ENCODE peak calls at places on chromosome 5, in four cellular contexts. P, V, Y and D are unnamed samples.

GRCh38 chr5:149048806-149049205 is 14.1 kb downstream of the SH3TC2 start:
- DNase-seq in V (no peak), P (no peak), Y (no peak), D (no peak)

GRCh38 chr5:181060231-181060590 is 20.1 kb downstream of the BTNL9 start:
- DNase-seq in P (no peak), Y (no peak), V (no peak), D (no peak)

GRCh38 chr5:132420706-132421272 is 51.3 kb downstream of the SLC22A5 start:
- DNase-seq in Y (no peak), P (no peak), V (no peak), D (no peak)

GRCh38 chr5:124420952-124421351 is 325.5 kb downstream of the ZNF608 start:
- DNase-seq in Y (no peak), P (no peak), V (no peak), D (no peak)

GRCh38 chr5:126339215-126339805 is 83.9 kb upstream of the GRAMD2B start:
- DNase-seq in Y (peak; percentile 53), V (peak; percentile 70), P (no peak), D (peak; percentile 85)

GRCh38 chr5:150562832-150563231 is 54.9 kb downstream of the NDST1 start:
- DNase-seq in Y (no peak), V (peak; percentile 14), P (no peak), D (peak; percentile 52)

GRCh38 chr5:132464155-132464939 is 26.2 kb downstream of the IRF1 start:
- DNase-seq in V (no peak), Y (no peak), P (no peak), D (no peak)

GRCh38 chr5:84274585-84275468 is 109.9 kb downstream of the EDIL3 start:
- DNase-seq in P (no peak), V (no peak), Y (no peak), D (peak; percentile 42)

GRCh38 chr5:35319231-35320002 is 89.1 kb upstream of the PRLR start:
- DNase-seq in P (peak; percentile 48), V (peak; percentile 41), Y (no peak), D (peak; percentile 46)

DNA sequence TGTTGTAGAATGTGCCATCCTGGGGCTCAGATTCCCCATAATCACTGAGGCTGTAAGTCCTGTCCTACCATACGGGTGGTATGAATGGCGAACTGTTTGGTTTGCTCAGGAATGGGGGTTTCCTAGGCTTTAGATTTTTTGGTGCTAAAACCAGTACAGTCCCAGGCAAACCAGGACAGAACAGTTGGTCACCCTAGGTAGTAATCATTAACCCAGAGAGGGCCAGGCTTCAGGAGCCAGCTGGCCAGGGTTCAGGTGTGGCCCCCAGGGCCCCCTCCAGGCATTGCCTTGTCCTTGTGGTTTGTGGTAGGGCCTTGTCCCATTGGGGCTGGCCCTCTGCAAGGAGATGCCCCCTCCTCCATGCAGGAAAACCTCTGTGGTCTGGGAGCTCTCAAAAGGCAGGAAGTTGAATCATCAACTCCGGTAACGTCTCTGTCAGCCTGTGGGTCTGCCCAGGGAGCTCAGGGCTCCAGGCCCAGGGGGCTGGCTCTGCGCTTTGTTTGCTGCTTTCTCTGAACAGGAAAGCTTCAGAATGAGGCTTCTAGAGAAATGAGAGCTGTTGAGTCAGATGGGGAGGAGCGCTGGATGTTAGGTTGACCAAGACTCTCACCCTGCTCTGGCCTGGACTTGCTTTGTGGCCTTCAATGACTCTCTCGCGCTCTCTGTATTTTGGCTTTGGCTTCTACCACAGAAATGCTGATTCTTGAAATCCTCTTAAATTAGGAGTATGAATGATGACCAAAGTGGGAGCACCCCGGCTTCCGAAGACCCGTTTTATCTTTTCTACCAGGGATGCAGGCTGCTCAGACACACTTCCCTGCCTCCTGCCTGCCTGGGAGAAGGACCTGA is 22.2 kb upstream of the JADE2 start:
- DNase-seq in Y (peak; percentile 75), V (peak; percentile 81), P (peak; percentile 87), D (peak; percentile 83)
- H3K4me3 ChIP-seq in Y (no peak overlapping the region), V (no peak overlapping the region), P (no peak overlapping the region), D (no peak overlapping the region)

GRCh38 chr5:141349917-141350619 is at the start of gene PCDHGB1:
- DNase-seq in Y (no peak), V (no peak), P (no peak), D (no peak)
- H3K9me3 ChIP-seq in Y (peaks cover 7% of the 10 kb centered on the region), V (peaks cover 53% of the 10 kb centered on the region), P (peaks cover 3% of the 10 kb centered on the region), D (no peaks in the 10 kb centered on the region)

GRCh38 chr5:22852807-22853670 is at the start of gene CDH12:
- DNase-seq in V (no peak), P (no peak), Y (no peak), D (peak; percentile 26)
- H3K4me3 ChIP-seq in V (no peak within 1 kb of the TSS), P (peak within 1 kb of the TSS; percentile 41), Y (no peak within 1 kb of the TSS), D (peak within 1 kb of the TSS; percentile 31)

DNA sequence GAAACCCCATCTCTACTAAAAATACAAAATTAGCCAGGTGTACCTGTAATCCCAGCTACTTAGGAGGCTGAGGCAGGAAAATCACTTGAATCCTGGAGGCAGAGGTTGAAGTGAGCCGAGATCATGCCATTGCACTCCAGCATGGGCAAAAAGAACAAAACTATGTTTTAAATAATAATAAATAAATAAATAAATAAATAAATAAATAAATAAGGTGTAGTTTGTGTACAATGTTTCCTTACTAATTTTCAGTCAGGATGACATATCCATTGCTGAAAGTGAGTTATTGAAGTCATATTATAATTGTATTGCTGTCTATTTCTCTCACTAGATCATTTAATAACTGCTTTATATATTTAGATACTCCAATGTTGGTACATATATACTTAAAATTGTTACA is 581.5 kb upstream of the DAB2 start:
- DNase-seq in V (no peak), Y (no peak), P (no peak), D (no peak)
- H3K9me3 ChIP-seq in V (peaks cover 3% of the 10 kb centered on the region), Y (no peaks in the 10 kb centered on the region), P (peaks cover 11% of the 10 kb centered on the region), D (no peaks in the 10 kb centered on the region)

GRCh38 chr5:71783891-71784290 is 64.8 kb downstream of the CARTPT start:
- DNase-seq in P (no peak), Y (no peak), V (no peak), D (no peak)

GRCh38 chr5:71786337-71787060 is 67.4 kb downstream of the CARTPT start:
- DNase-seq in V (no peak), Y (no peak), P (no peak), D (no peak)

GRCh38 chr5:71780597-71780996 is 61.5 kb downstream of the CARTPT start:
- DNase-seq in Y (no peak), V (no peak), P (no peak), D (no peak)

GRCh38 chr5:71782393-71782770 is 63.3 kb downstream of the CARTPT start:
- DNase-seq in P (no peak), Y (no peak), V (no peak), D (no peak)

DNA sequence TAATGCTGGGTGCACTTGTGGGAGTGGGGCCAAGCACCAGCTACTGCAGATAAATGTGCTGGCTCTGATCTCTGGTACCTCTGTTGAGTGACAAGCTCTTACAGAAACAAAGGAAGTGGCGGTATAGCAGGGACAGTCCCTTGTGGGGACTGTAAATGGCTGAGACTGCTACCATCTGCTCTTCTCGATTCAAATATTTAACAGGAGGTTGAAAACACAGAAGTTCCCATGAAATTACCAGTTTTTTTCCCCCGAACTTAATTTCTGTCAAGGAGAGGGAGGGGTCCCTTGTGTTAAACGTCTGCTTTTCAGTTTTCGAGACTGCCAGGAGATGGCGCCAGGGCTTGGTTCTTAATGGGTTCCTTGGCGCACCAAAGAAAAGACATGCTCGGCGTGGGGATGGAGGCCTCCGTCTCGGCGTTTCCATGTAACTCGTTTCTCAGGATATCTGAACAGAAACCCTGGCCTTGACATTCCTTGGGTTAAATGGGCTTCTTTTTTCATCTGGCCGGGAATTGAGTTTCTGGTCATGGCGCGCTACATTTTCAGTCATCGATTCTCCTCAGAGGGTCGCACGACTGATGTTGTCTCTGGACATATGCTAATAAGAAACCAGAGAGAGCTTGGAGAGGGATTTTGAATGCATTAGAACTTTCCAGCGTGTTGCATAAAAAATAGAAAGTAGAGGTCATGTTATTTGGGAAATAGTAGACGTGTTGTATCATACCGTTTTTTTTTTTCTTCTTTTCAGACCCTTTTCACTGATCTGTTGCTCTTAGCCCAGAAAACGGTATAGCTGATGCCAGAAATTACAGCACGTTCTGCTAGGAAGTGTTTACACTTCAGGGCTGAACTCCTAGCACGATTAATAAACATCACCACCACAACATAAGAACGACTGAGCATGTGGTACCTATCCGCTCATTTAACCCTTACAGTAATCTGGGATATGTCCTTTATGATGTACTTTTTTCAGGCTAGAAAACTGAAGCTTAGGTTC is 64.0 kb downstream of the CARTPT start:
- DNase-seq in V (peak; percentile 82), Y (no peak), P (peak; percentile 86), D (peak; percentile 90)
- H3K4me3 ChIP-seq in V (no peak overlapping the region), Y (no peak overlapping the region), P (peak overlapping the region; percentile 54), D (no peak overlapping the region)

GRCh38 chr5:141609044-141609443 is 9.8 kb downstream of the DIAPH1 start:
- DNase-seq in P (no peak), Y (no peak), V (no peak), D (no peak)
- H3K9me3 ChIP-seq in P (no peaks in the 10 kb centered on the region), Y (no peaks in the 10 kb centered on the region), V (no peaks in the 10 kb centered on the region), D (no peaks in the 10 kb centered on the region)